ENCODE peak calls at places on chromosomes 5 and 9, in four cellular contexts. P, V, E and C are unnamed samples.

GRCh38 chr5:55278778-55279177 is 28.7 kb downstream of the DHX29 start:
- DNase-seq in P (no peak), V (no peak), E (no peak), C (no peak)

GRCh38 chr9:107394264-107394663 is 95.3 kb downstream of the KLF4 start:
- DNase-seq in P (no peak), V (no peak), E (no peak), C (no peak)

GRCh38 chr5:110386782-110387181 is 339.7 kb downstream of the TMEM232 start:
- DNase-seq in P (no peak), V (no peak), E (no peak), C (no peak)

GRCh38 chr5:137605377-137605776 is 106.3 kb upstream of the SPOCK1 start:
- DNase-seq in P (no peak), V (no peak), E (no peak), C (no peak)

GRCh38 chr5:136132087-136132486 is 558 bp upstream of the SMAD5 start:
- DNase-seq in P (no peak), V (peak), E (peak), C (no peak)

GRCh38 chr9:16445141-16445920 is 425.1 kb downstream of the BNC2 start:
- DNase-seq in P (no peak), V (no peak), E (no peak), C (no peak)

GRCh38 chr5:154078305-154078704 is 39.5 kb downstream of the MFAP3 start:
- DNase-seq in P (no peak), V (no peak), E (no peak), C (no peak)

GRCh38 chr5:126914813-126915436 is 115.4 kb downstream of the MARCHF3 start:
- DNase-seq in P (no peak), V (no peak), E (no peak), C (no peak)

GRCh38 chr9:36278243-36278642 is 20.0 kb upstream of the GNE start:
- DNase-seq in P (no peak), V (no peak), E (no peak), C (no peak)

GRCh38 chr9:114501786-114502682 is 3.2 kb downstream of the WHRN start:
- DNase-seq in P (no peak), V (no peak), E (no peak), C (no peak)

GRCh38 chr9:95341262-95342011 is 23.9 kb upstream of the FANCC start:
- DNase-seq in P (no peak), V (no peak), E (no peak), C (no peak)

GRCh38 chr5:40356248-40356647 is 323.5 kb upstream of the PTGER4 start:
- DNase-seq in P (no peak), V (no peak), E (no peak), C (no peak)

GRCh38 chr5:40447438-40447837 is 232.3 kb upstream of the PTGER4 start:
- DNase-seq in P (no peak), V (no peak), E (no peak), C (no peak)

GRCh38 chr5:44645502-44645901 is 163.2 kb upstream of the MRPS30 start:
- DNase-seq in P (no peak), V (no peak), E (no peak), C (no peak)

GRCh38 chr9:93676310-93677054 is 100.1 kb downstream of the PHF2 start:
- DNase-seq in P (peak), V (no peak), E (no peak), C (no peak)

GRCh38 chr9:71697882-71698281 is 70.4 kb downstream of the CEMIP2 start:
- DNase-seq in P (no peak), V (no peak), E (no peak), C (no peak)

GRCh38 chr9:33263936-33264472 is 504 bp downstream of the BAG1 start:
- DNase-seq in P (peak), V (peak), E (peak), C (no peak)

GRCh38 chr5:3394877-3395599 is 200.6 kb upstream of the IRX1 start:
- DNase-seq in P (no peak), V (no peak), E (no peak), C (no peak)

GRCh38 chr9:108363321-108363720 is 492.5 kb downstream of the ACTL7B start:
- DNase-seq in P (no peak), V (no peak), E (no peak), C (no peak)

GRCh38 chr5:24510523-24510988 is 134.2 kb downstream of the CDH10 start:
- DNase-seq in P (no peak), V (no peak), E (no peak), C (no peak)

GRCh38 chr5:149596712-149597111 is 15.4 kb downstream of the ARHGEF37 start:
- DNase-seq in P (no peak), V (no peak), E (no peak), C (no peak)

GRCh38 chr5:141866111-141866510 is 12.1 kb downstream of the PCDH1 start:
- DNase-seq in P (no peak), V (no peak), E (no peak), C (no peak)

GRCh38 chr9:77021289-77021927 is 2.0 kb downstream of the FOXB2 start:
- DNase-seq in P (no peak), V (no peak), E (no peak), C (no peak)

GRCh38 chr9:93093449-93094293 is 2.3 kb upstream of the CARD19 start:
- DNase-seq in P (peak), V (no peak), E (peak), C (peak)

GRCh38 chr9:3992924-3993323 is 306.9 kb downstream of the GLIS3 start:
- DNase-seq in P (no peak), V (no peak), E (no peak), C (no peak)

GRCh38 chr5:74357827-74358226 is 282.7 kb downstream of the ENC1 start:
- DNase-seq in P (no peak), V (no peak), E (no peak), C (no peak)

GRCh38 chr9:77429928-77430327 is 218.2 kb downstream of the GNA14 start:
- DNase-seq in P (no peak), V (no peak), E (no peak), C (no peak)

GRCh38 chr9:118643118-118643517 is 726.1 kb downstream of the BRINP1 start:
- DNase-seq in P (peak), V (no peak), E (no peak), C (no peak)

GRCh38 chr5:128591598-128592455 is 53.8 kb upstream of the FBN2 start:
- DNase-seq in P (no peak), V (no peak), E (no peak), C (no peak)

GRCh38 chr9:72312563-72312962 is 52.4 kb downstream of the ZFAND5 start:
- DNase-seq in P (no peak), V (no peak), E (no peak), C (no peak)

GRCh38 chr5:79562351-79563246 is 48.7 kb upstream of the HOMER1 start:
- DNase-seq in P (no peak), V (no peak), E (no peak), C (no peak)